ENCODE peak calls at places on chromosome 17, in four cellular contexts. I is stomach, D is K562, E is H1. K is an unnamed sample.
A peak's percentile ranks its signal among the peaks of the same experiment; 100 is the strongest.

GRCh38 chr17:81437221-81437651 is 42.0 kb downstream of the BAHCC1 start:
- DNase-seq in D (no peak), I (no peak), E (no peak), K (peak; percentile 82)

GRCh38 chr17:40547079-40547784 is 18.0 kb downstream of the CCR7 start:
- DNase-seq in E (no peak), I (peak; percentile 19), D (no peak), K (no peak)

GRCh38 chr17:50080096-50080480 is 15.1 kb upstream of the PDK2 start:
- DNase-seq in E (no peak), D (no peak), I (no peak), K (no peak)

GRCh38 chr17:79179334-79179733 is 104.7 kb downstream of the ENGASE start:
- DNase-seq in D (no peak), I (no peak), E (no peak), K (no peak)

GRCh38 chr17:81400939-81401726 is 5.9 kb downstream of the BAHCC1 start:
- DNase-seq in I (no peak), E (no peak), D (no peak), K (peak; percentile 78)

GRCh38 chr17:40564883-40565744 is at the start of gene CCR7:
- DNase-seq in I (peak; percentile 15), D (peak; percentile 73), E (no peak), K (no peak)

GRCh38 chr17:21129023-21129681 is 2.4 kb downstream of the DHRS7B start:
- DNase-seq in E (no peak), I (no peak), D (no peak), K (no peak)

GRCh38 chr17:77410470-77410869 is 269.7 kb downstream of the SEC14L1 start:
- DNase-seq in D (no peak), I (no peak), E (no peak), K (no peak)

GRCh38 chr17:8846768-8847211 is 20.7 kb downstream of the PIK3R6 start:
- DNase-seq in E (no peak), I (no peak), D (peak; percentile 9), K (peak; percentile 38)

GRCh38 chr17:69268442-69269068 is 39.9 kb upstream of the ABCA10 start:
- DNase-seq in D (no peak), E (no peak), I (no peak), K (no peak)

GRCh38 chr17:45131616-45132301 is 556 bp downstream of the PLCD3 start:
- DNase-seq in D (peak; percentile 66), E (peak; percentile 93), I (peak; percentile 48), K (peak; percentile 90)

GRCh38 chr17:63881935-63882601 is at the start of gene GH2:
- DNase-seq in I (peak; percentile 55), E (peak; percentile 88), D (peak; percentile 82), K (no peak)

GRCh38 chr17:20189322-20189721 is 180.2 kb downstream of the SPECC1 start:
- DNase-seq in D (peak; percentile 46), E (no peak), I (no peak), K (no peak)

GRCh38 chr17:77460514-77461046 is 319.8 kb downstream of the SEC14L1 start:
- DNase-seq in D (peak; percentile 46), I (no peak), E (no peak), K (peak; percentile 50)

GRCh38 chr17:21357281-21357680 is 18.9 kb upstream of the KCNJ12 start:
- DNase-seq in E (no peak), D (no peak), I (no peak), K (no peak)

GRCh38 chr17:37710344-37710886 is 34.4 kb downstream of the HNF1B start:
- DNase-seq in I (peak; percentile 99), E (peak; percentile 73), D (peak; percentile 44), K (peak; percentile 87)

GRCh38 chr17:77579717-77580116 is 378.8 kb upstream of the TNRC6C start:
- DNase-seq in D (no peak), E (no peak), I (no peak), K (no peak)

GRCh38 chr17:55466671-55467070 is 44.6 kb downstream of the SMIM36 start:
- DNase-seq in E (no peak), I (no peak), D (no peak), K (no peak)

GRCh38 chr17:40341808-40342574 is 22.5 kb downstream of the GJD3 start:
- DNase-seq in E (peak; percentile 88), I (peak; percentile 81), D (peak; percentile 74), K (peak; percentile 84)

GRCh38 chr17:45906927-45907622 is 12.7 kb downstream of the MAPT start:
- DNase-seq in I (no peak), E (no peak), D (no peak), K (no peak)

GRCh38 chr17:56009795-56010715 is 143.2 kb upstream of the ANKFN1 start:
- DNase-seq in E (no peak), I (no peak), D (no peak), K (no peak)

GRCh38 chr17:83109793-83110645 is 30.6 kb downstream of the METRNL start:
- DNase-seq in I (peak; percentile 89), E (no peak), D (peak; percentile 39), K (peak; percentile 93)

GRCh38 chr17:61380836-61381525 is 18.7 kb upstream of the TBX2 start:
- DNase-seq in D (no peak), I (no peak), E (no peak), K (peak; percentile 37)

GRCh38 chr17:37743875-37744632 is 805 bp downstream of the HNF1B start:
- DNase-seq in E (peak; percentile 66), I (peak; percentile 58), D (no peak), K (peak; percentile 88)

GRCh38 chr17:36611345-36612072 is 10.1 kb downstream of the MRM1 start:
- DNase-seq in E (no peak), I (no peak), D (peak; percentile 87), K (no peak)

GRCh38 chr17:77405867-77406513 is 265.2 kb downstream of the SEC14L1 start:
- DNase-seq in E (no peak), I (no peak), D (no peak), K (no peak)

DNA sequence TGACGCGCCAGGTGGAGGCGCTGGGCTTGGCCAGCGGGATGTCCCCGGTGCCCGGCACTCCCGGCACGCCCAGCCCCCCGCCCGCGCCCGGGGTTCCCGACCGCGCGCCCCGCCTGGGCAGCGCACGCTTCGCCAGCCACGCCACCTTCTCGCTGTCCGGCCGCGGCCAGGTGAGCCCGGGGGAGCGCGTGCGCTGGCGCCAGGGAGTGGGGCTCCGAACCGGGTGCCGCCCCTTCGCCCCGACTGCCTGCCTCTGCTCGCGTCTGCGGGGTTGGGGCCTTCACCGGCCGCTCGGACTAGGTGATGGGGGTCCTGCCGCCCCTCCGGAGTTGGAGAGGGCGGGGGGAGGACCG is 482 bp downstream of the SMTNL2 start:
- DNase-seq in D (no peak), E (peak; percentile 76), I (no peak), K (no peak)
- TF ChIP-seq CTCF in D (no peak), E (no peak), I (no peak), K (no peak)

GRCh38 chr17:16935786-16936185 is 36.1 kb downstream of the TNFRSF13B start:
- DNase-seq in I (no peak), E (no peak), D (no peak), K (no peak)

GRCh38 chr17:16934133-16934795 is 37.7 kb downstream of the TNFRSF13B start:
- DNase-seq in I (no peak), E (no peak), D (no peak), K (no peak)

GRCh38 chr17:16935241-16935663 is 36.7 kb downstream of the TNFRSF13B start:
- DNase-seq in D (no peak), E (no peak), I (peak; percentile 2), K (no peak)

GRCh38 chr17:16933317-16934132 is 38.4 kb downstream of the TNFRSF13B start:
- DNase-seq in D (no peak), I (no peak), E (no peak), K (no peak)

DNA sequence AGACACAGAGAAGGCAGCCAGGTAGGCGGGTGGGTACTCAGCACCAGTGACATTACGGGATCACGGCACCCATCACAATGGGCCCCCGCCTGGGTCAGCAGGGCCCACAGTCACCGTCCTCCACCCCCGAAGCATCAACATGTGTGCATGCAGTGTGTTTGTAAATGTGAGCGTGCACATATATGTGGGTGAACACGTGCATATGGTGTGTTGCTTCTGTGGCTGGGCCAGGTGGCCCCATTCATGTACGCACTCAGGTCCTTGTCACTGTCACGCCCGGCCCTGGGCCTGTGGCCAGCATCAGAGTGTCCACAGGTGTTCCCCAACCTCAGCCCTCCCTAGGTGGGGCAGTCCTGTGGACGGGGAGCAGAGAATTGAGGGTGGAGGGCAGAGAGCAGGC is 37.1 kb downstream of the TNFRSF13B start:
- DNase-seq in E (no peak), I (no peak), D (no peak), K (peak; percentile 15)
- TF ChIP-seq EP300 in E (no peak), I (no peak), D (no peak), K (no peak)

DNA sequence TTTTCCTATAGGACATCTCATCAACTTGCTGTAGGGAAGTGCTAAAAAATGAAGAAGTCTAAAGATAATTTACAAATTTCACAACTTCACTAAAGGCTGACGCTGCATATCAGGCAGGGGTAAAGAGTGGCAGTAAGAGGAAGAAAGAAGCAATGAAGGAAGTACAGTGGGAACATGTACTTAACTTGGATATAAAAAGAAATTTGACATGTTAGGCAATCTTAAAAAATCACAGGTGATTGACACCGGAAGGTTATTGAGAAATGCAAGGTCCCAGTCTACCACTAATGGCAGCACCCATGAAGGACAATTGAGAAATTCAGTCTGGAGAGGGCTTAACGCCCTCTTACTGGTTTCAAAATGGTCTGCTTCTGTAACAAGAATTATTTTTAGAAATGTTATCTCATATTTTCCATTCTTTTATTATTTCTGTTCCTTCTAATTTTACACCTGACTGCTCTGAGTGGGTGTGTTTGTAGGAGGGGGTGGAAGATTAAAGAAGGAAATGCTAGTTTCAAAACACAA is 358.1 kb downstream of the KCNJ2 start:
- DNase-seq in D (no peak), E (no peak), I (no peak), K (peak; percentile 52)
- TF ChIP-seq CTCF in D (no peak), E (no peak), I (no peak), K (no peak)

GRCh38 chr17:57453841-57454240 is 197.5 kb downstream of the MSI2 start:
- DNase-seq in D (no peak), E (no peak), I (no peak), K (no peak)

GRCh38 chr17:57455063-57455914 is 199.0 kb downstream of the MSI2 start:
- DNase-seq in E (no peak), D (no peak), I (no peak), K (no peak)

GRCh38 chr17:57456622-57457021 is 200.3 kb downstream of the MSI2 start:
- DNase-seq in D (no peak), I (no peak), E (no peak), K (no peak)

GRCh38 chr17:57457188-57457587 is 200.9 kb downstream of the MSI2 start:
- DNase-seq in E (no peak), I (no peak), D (no peak), K (no peak)

DNA sequence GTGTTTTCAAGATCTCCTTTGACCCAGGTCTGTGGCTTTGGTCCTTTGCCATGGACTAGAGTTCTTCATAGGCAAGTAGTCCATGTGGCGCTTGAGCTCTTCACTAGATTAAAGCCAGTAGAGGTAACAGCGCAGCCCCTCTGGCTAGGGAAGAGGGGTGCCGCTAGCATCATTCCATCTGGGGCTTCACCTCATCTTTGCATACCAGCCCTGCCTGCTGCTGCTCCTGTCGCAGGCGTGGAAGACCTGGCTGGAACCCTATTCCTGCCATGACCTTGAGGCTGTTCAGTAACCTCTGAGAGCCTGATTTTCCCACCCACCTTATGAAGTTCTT is 198.4 kb downstream of the MSI2 start:
- DNase-seq in E (no peak), D (no peak), I (no peak), K (no peak)
- TF ChIP-seq EP300 in E (no peak), D (no peak), I (no peak), K (no peak)

GRCh38 chr17:67800495-67800928 is 24.8 kb upstream of the BPTF start:
- DNase-seq in D (peak; percentile 90), E (peak; percentile 87), I (peak; percentile 82), K (no peak)

GRCh38 chr17:67801626-67802175 is 23.6 kb upstream of the BPTF start:
- DNase-seq in E (peak; percentile 61), I (no peak), D (peak; percentile 51), K (no peak)
- TF ChIP-seq CTCF in E (peak; percentile 72), I (no peak), D (peak; percentile 60), K (no peak)

K was measured in upper lobe of left lung.